ENCODE peak calls at places on chromosome 11, in ten cellular contexts. Y is RWPE1, N is activated B cell treated with CpG ODN at 0.5 μM for 24 hours, P is Peyer's patch, Z is foreskin fibroblast, W is NCI-H2029 treated with DMSO at 0.1 percent for 48 hours, B is upper lobe of right lung, V is B cell, J is Right ventricle myocardium inferior, L is nephron progenitor cell. M is an unnamed sample.

GRCh38 chr11:12765428-12765827 is 91.2 kb downstream of the TEAD1 start:
- DNase-seq in Y (no peak), N (no peak), P (no peak), Z (peak; percentile 74), W (peak; percentile 84), B (no peak), V (no peak), J (peak; percentile 68), L (no peak), M (no peak)

GRCh38 chr11:70618471-70619101 is 220.3 kb downstream of the CTTN start:
- DNase-seq in Y (no peak), N (no peak), P (no peak), Z (no peak), W (no peak), B (no peak), V (no peak), J (no peak), L (no peak), M (no peak)

GRCh38 chr11:121105063-121105480 is 4.0 kb downstream of the TECTA start:
- DNase-seq in Y (no peak), N (no peak), P (no peak), Z (no peak), W (no peak), B (no peak), V (no peak), J (peak; percentile 70), L (no peak), M (no peak)

GRCh38 chr11:115220881-115221280 is 283.3 kb downstream of the CADM1 start:
- DNase-seq in Y (no peak), N (no peak), P (no peak), Z (no peak), W (no peak), B (no peak), V (no peak), J (no peak), L (no peak), M (no peak)

GRCh38 chr11:34647131-34647530 is 26.2 kb downstream of the EHF start:
- DNase-seq in Y (no peak), N (no peak), P (no peak), Z (peak; percentile 88), W (no peak), B (no peak), V (no peak), J (no peak), L (no peak), M (no peak)

GRCh38 chr11:27694992-27695391 is 5.3 kb downstream of the BDNF start:
- DNase-seq in Y (no peak), N (no peak), P (no peak), Z (no peak), W (no peak), B (no peak), V (no peak), J (no peak), L (no peak), M (no peak)

GRCh38 chr11:123741159-123741951 is at the start of gene ZNF202:
- DNase-seq in Y (peak; percentile 87), N (peak; percentile 91), P (peak; percentile 93), Z (peak; percentile 96), W (peak; percentile 57), B (peak; percentile 96), V (peak; percentile 94), J (peak; percentile 95), L (peak; percentile 93), M (peak; percentile 96)

GRCh38 chr11:31702966-31703365 is 108.2 kb downstream of the PAX6 start:
- DNase-seq in Y (no peak), N (no peak), P (no peak), Z (peak; percentile 58), W (no peak), B (no peak), V (no peak), J (no peak), L (no peak), M (no peak)

GRCh38 chr11:130087294-130087926 is 17.7 kb downstream of the APLP2 start:
- DNase-seq in Y (no peak), N (no peak), P (no peak), Z (no peak), W (no peak), B (no peak), V (no peak), J (no peak), L (no peak), M (no peak)

GRCh38 chr11:46215208-46215931 is 62.1 kb upstream of the CREB3L1 start:
- DNase-seq in Y (no peak), N (no peak), P (no peak), Z (no peak), W (no peak), B (no peak), V (no peak), J (no peak), L (no peak), M (no peak)

GRCh38 chr11:118151421-118151820 is 1.2 kb downstream of the SCN4B start:
- DNase-seq in Y (no peak), N (no peak), P (no peak), Z (no peak), W (peak; percentile 53), B (no peak), V (no peak), J (no peak), L (no peak), M (no peak)

GRCh38 chr11:127369301-127369968 is 368.9 kb upstream of the KIRREL3 start:
- DNase-seq in Y (no peak), N (no peak), P (no peak), Z (no peak), W (no peak), B (no peak), V (no peak), J (no peak), L (no peak), M (no peak)

GRCh38 chr11:113073290-113073953 is 112.2 kb downstream of the NCAM1 start:
- DNase-seq in Y (no peak), N (no peak), P (no peak), Z (no peak), W (no peak), B (no peak), V (no peak), J (no peak), L (no peak), M (no peak)

M was measured in kidney.